ENCODE peak calls at places on chromosomes 13 and 19, in four cellular contexts. H is caudate nucleus, D is fibroblast of the conjunctiva, J is WTC11. F is an unnamed sample.

GRCh38 chr13:100176781-100177389 is 88.0 kb downstream of the PCCA start:
- DNase-seq in H (no peak), D (peak; percentile 24), J (no peak), F (no peak)

GRCh38 chr19:10842788-10843187 is 5.4 kb upstream of the C19orf38 start:
- DNase-seq in H (no peak), D (no peak), J (no peak), F (no peak)

GRCh38 chr13:107642841-107643240 is 572.5 kb downstream of the LIG4 start:
- DNase-seq in H (no peak), D (no peak), J (no peak), F (no peak)

GRCh38 chr13:32010137-32010536 is 21.4 kb upstream of the FRY start:
- DNase-seq in H (no peak), D (no peak), J (no peak), F (no peak)

GRCh38 chr13:80572308-80572676 is 231.4 kb upstream of the SPRY2 start:
- DNase-seq in H (no peak), D (no peak), J (no peak), F (no peak)

GRCh38 chr19:43620061-43621001 is 902 bp upstream of the ZNF428 start:
- DNase-seq in H (no peak), D (no peak), J (no peak), F (no peak)

GRCh38 chr13:27667946-27668345 is 46.3 kb downstream of the POLR1D start:
- DNase-seq in H (no peak), D (no peak), J (no peak), F (no peak)

GRCh38 chr19:44658069-44658727 is 13.1 kb upstream of the CEACAM19 start:
- DNase-seq in H (no peak), D (no peak), J (no peak), F (no peak)

GRCh38 chr19:3028305-3029069 is 593 bp downstream of the TLE2 start:
- DNase-seq in H (no peak), D (no peak), J (peak; percentile 68), F (no peak)

GRCh38 chr19:57664269-57665127 is 4.2 kb upstream of the ZSCAN4 start:
- DNase-seq in H (peak; percentile 30), D (peak; percentile 10), J (peak; percentile 67), F (peak; percentile 53)

F was measured in endothelial cell.